ENCODE peak calls at places on chromosomes 11 and 22, in six cellular contexts. One of them, this sample, is unnamed. For H3K79me1, the result is how much of the 10 kb centered on the place peaks cover.

GRCh38 chr11:34147581-34147980 is 42.2 kb downstream of the NAT10 start:
- DNase-seq in H1: no peak
- DNase-seq in trophoblast cell: no peak
- DNase-seq in mesenchymal stem cell: no peak
- DNase-seq in mesendoderm: no peak
- DNase-seq in IMR-90: no peak
- DNase-seq in this sample: no peak

GRCh38 chr11:87114093-87114492 is 76.4 kb downstream of the TMEM135 start:
- DNase-seq in mesenchymal stem cell: no peak
- DNase-seq in IMR-90: peak
- DNase-seq in mesendoderm: no peak
- DNase-seq in trophoblast cell: no peak
- DNase-seq in H1: no peak
- DNase-seq in this sample: no peak

GRCh38 chr22:46389081-46389480 is 53.6 kb downstream of the TRMU start:
- DNase-seq in mesendoderm: no peak
- DNase-seq in trophoblast cell: no peak
- DNase-seq in IMR-90: no peak
- DNase-seq in H1: no peak
- DNase-seq in mesenchymal stem cell: no peak
- DNase-seq in this sample: no peak

GRCh38 chr11:105456950-105457349 is 152.9 kb upstream of the GRIA4 start:
- DNase-seq in IMR-90: no peak
- DNase-seq in trophoblast cell: peak
- DNase-seq in mesendoderm: peak
- DNase-seq in mesenchymal stem cell: no peak
- DNase-seq in H1: no peak
- DNase-seq in this sample: no peak

GRCh38 chr11:2444301-2445106 is at the start of the genes KCNQ1 and TRPM5:
- DNase-seq in mesenchymal stem cell: no peak
- DNase-seq in trophoblast cell: peak
- DNase-seq in H1: no peak
- DNase-seq in IMR-90: no peak
- DNase-seq in mesendoderm: peak
- DNase-seq in this sample: peak

GRCh38 chr11:61701298-61701993 is 21.3 kb downstream of the DAGLA start:
- DNase-seq in IMR-90: peak
- DNase-seq in trophoblast cell: peak
- DNase-seq in mesenchymal stem cell: peak
- DNase-seq in mesendoderm: peak
- DNase-seq in H1: no peak
- DNase-seq in this sample: no peak

GRCh38 chr11:19187880-19188279 is 13.9 kb downstream of the CSRP3 start:
- DNase-seq in mesendoderm: no peak
- DNase-seq in H1: no peak
- DNase-seq in mesenchymal stem cell: no peak
- DNase-seq in trophoblast cell: no peak
- DNase-seq in IMR-90: no peak
- DNase-seq in this sample: peak

GRCh38 chr22:33302049-33302545 is 243.9 kb upstream of the SYN3 start:
- DNase-seq in trophoblast cell: peak
- DNase-seq in IMR-90: peak
- DNase-seq in mesenchymal stem cell: peak
- DNase-seq in mesendoderm: peak
- DNase-seq in H1: peak
- DNase-seq in this sample: peak

GRCh38 chr22:19569976-19570375 is 45.8 kb upstream of the CLDN5 start:
- DNase-seq in trophoblast cell: no peak
- DNase-seq in mesenchymal stem cell: no peak
- DNase-seq in H1: no peak
- DNase-seq in mesendoderm: no peak
- DNase-seq in IMR-90: no peak
- DNase-seq in this sample: no peak

GRCh38 chr11:10575999-10576398 is 7.5 kb upstream of the LYVE1 start:
- DNase-seq in mesendoderm: no peak
- DNase-seq in IMR-90: no peak
- DNase-seq in trophoblast cell: no peak
- DNase-seq in H1: no peak
- DNase-seq in mesenchymal stem cell: no peak
- DNase-seq in this sample: no peak

GRCh38 chr11:79371152-79371551 is 69.7 kb downstream of the TENM4 start:
- DNase-seq in mesenchymal stem cell: no peak
- DNase-seq in IMR-90: no peak
- DNase-seq in trophoblast cell: peak
- DNase-seq in mesendoderm: peak
- DNase-seq in H1: no peak
- DNase-seq in this sample: no peak

GRCh38 chr11:73376168-73376802 is at the start of gene RELT:
- DNase-seq in H1: peak
- DNase-seq in mesendoderm: peak
- DNase-seq in trophoblast cell: peak
- DNase-seq in IMR-90: peak
- DNase-seq in mesenchymal stem cell: peak
- DNase-seq in this sample: peak

GRCh38 chr11:71153005-71153395 is 99.4 kb downstream of the SHANK2 start:
- DNase-seq in mesenchymal stem cell: peak
- DNase-seq in IMR-90: peak
- DNase-seq in trophoblast cell: peak
- DNase-seq in mesendoderm: peak
- DNase-seq in H1: no peak
- DNase-seq in this sample: no peak

GRCh38 chr11:107689317-107690202 is 22.3 kb downstream of the SLN start:
- DNase-seq in trophoblast cell: peak
- DNase-seq in IMR-90: peak
- DNase-seq in mesendoderm: peak
- DNase-seq in H1: no peak
- DNase-seq in mesenchymal stem cell: peak
- DNase-seq in this sample: peak

GRCh38 chr22:46060292-46061123 is 83.5 kb upstream of the WNT7B start:
- DNase-seq in H1: no peak
- DNase-seq in IMR-90: no peak
- DNase-seq in trophoblast cell: no peak
- DNase-seq in mesendoderm: no peak
- DNase-seq in mesenchymal stem cell: no peak
- DNase-seq in this sample: no peak

GRCh38 chr11:58192229-58192628 is 3.4 kb downstream of the OR9Q2 start:
- DNase-seq in trophoblast cell: no peak
- DNase-seq in mesenchymal stem cell: no peak
- DNase-seq in IMR-90: no peak
- DNase-seq in mesendoderm: no peak
- DNase-seq in H1: no peak
- DNase-seq in this sample: no peak

GRCh38 chr11:96016978-96017502 is 93.1 kb upstream of the MTMR2 start:
- DNase-seq in mesendoderm: no peak
- DNase-seq in mesenchymal stem cell: no peak
- DNase-seq in H1: no peak
- DNase-seq in trophoblast cell: no peak
- DNase-seq in IMR-90: no peak
- DNase-seq in this sample: no peak

GRCh38 chr11:97751952-97752351 is 1268.8 kb upstream of the CNTN5 start:
- DNase-seq in IMR-90: no peak
- DNase-seq in H1: no peak
- DNase-seq in mesenchymal stem cell: no peak
- DNase-seq in mesendoderm: no peak
- DNase-seq in trophoblast cell: no peak
- DNase-seq in this sample: no peak

GRCh38 chr11:96863520-96863919 is 473.7 kb downstream of the JRKL start:
- DNase-seq in mesenchymal stem cell: no peak
- DNase-seq in H1: no peak
- DNase-seq in mesendoderm: no peak
- DNase-seq in IMR-90: no peak
- DNase-seq in trophoblast cell: no peak
- DNase-seq in this sample: no peak

GRCh38 chr22:27800250-27801131 is 1.1 kb downstream of the MN1 start:
- DNase-seq in H1: no peak
- DNase-seq in trophoblast cell: no peak
- DNase-seq in mesenchymal stem cell: peak
- DNase-seq in mesendoderm: no peak
- DNase-seq in IMR-90: no peak
- DNase-seq in this sample: peak

GRCh38 chr11:118227865-118228785 is 3.3 kb upstream of the JAML start:
- DNase-seq in H1: no peak
- DNase-seq in mesenchymal stem cell: no peak
- DNase-seq in IMR-90: no peak
- DNase-seq in mesendoderm: no peak
- DNase-seq in trophoblast cell: no peak
- DNase-seq in this sample: no peak

GRCh38 chr22:46744581-46744980 is 6.5 kb upstream of the CERK start:
- DNase-seq in IMR-90: no peak
- DNase-seq in mesendoderm: no peak
- DNase-seq in trophoblast cell: no peak
- DNase-seq in mesenchymal stem cell: no peak
- DNase-seq in H1: no peak
- DNase-seq in this sample: no peak

GRCh38 chr11:88284306-88285057 is 53.1 kb downstream of the CTSC start:
- DNase-seq in H1: no peak
- DNase-seq in trophoblast cell: no peak
- DNase-seq in IMR-90: peak
- DNase-seq in mesenchymal stem cell: no peak
- DNase-seq in mesendoderm: no peak
- DNase-seq in this sample: no peak

GRCh38 chr11:34536056-34536455 is 22.5 kb upstream of the ELF5 start:
- DNase-seq in mesenchymal stem cell: no peak
- DNase-seq in H1: no peak
- DNase-seq in IMR-90: no peak
- DNase-seq in mesendoderm: no peak
- DNase-seq in trophoblast cell: no peak
- DNase-seq in this sample: no peak

GRCh38 chr11:69639843-69640242 is 1.1 kb upstream of the CCND1 start:
- DNase-seq in mesenchymal stem cell: no peak
- DNase-seq in trophoblast cell: no peak
- DNase-seq in H1: no peak
- DNase-seq in mesendoderm: no peak
- DNase-seq in IMR-90: no peak
- DNase-seq in this sample: no peak
- H3K4me3 ChIP-seq in mesenchymal stem cell: peak
- H3K4me3 ChIP-seq in trophoblast cell: no peak
- H3K4me3 ChIP-seq in H1: peak
- H3K4me3 ChIP-seq in mesendoderm: no peak
- H3K4me3 ChIP-seq in IMR-90: peak
- H3K4me3 ChIP-seq in this sample: peak

DNA sequence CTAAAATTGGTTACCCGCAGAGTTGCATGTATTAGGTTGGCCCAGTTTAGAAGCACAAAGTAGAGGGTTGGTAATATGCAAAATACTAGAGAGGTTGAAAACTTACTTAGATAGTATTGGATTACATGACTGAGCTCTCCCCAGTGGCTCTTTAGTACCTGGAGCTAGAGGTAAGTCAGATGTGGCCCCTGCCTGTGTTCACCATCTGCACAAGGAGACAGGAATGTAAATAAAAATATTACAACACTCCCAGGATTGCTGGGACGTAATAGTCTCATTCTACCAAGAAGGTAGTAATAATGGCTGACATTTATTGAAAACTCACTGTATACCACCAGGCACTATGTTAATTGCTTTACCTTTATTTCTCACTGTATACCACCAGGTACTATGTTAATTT is 129.6 kb downstream of the SLC17A6 start:
- DNase-seq in trophoblast cell: peak
- DNase-seq in H1: no peak
- DNase-seq in IMR-90: peak
- DNase-seq in mesendoderm: no peak
- DNase-seq in mesenchymal stem cell: no peak
- DNase-seq in this sample: no peak
- H3K79me1 ChIP-seq in trophoblast cell: under half
- H3K79me1 ChIP-seq in H1: under half
- H3K79me1 ChIP-seq in IMR-90: under half
- H3K79me1 ChIP-seq in mesendoderm: under half
- H3K79me1 ChIP-seq in mesenchymal stem cell: under half
- H3K79me1 ChIP-seq in this sample: under half

DNA sequence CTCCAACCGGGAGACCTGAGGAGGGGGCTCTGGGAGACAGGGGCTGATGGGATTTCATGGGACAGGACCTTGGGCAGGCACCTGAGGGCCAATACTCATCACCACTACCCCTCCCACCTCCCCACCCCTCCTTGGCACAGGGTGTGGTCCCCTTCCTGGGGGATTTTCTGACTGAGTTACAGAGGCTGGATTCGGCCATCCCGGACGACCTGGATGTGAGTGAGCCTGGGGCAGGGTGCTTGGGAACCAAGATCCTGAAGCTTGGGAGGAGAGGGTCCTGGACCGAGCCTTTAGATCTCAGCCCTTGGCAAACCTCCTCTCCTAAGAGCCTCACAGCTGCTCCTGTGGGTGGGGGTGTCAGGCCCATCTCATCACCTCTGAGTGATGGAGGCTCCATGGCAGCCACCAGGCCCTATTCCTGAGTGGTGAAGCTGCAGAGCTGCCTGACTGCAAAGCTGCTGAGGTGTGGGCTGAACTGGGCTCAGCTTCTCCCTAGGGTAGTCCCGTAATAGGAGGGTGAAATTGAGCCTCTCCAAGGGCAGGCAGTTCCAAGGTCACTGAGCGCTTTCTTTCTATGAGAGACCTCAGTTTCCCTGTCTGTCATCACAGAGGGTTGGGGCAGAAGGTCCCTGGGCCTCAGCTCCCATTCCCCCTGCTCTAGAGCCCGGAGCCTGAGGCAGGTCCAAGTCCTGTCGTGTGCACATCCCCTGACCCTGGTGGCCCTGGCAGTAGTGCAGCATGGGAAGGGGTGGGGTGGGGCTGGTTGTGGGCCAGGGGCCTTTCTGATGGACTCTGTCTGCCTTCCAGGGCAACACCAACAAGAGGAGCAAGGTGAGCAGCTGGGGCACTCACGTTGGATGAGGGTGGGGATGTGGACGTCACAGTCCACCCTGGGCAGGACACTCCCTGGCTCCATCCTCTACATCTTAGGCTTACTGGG is 6.5 kb downstream of the RGL4 start:
- DNase-seq in trophoblast cell: no peak
- DNase-seq in H1: no peak
- DNase-seq in mesendoderm: no peak
- DNase-seq in IMR-90: no peak
- DNase-seq in mesenchymal stem cell: no peak
- DNase-seq in this sample: no peak
- H3K4me3 ChIP-seq in trophoblast cell: no peak
- H3K4me3 ChIP-seq in H1: no peak
- H3K4me3 ChIP-seq in mesendoderm: no peak
- H3K4me3 ChIP-seq in IMR-90: no peak
- H3K4me3 ChIP-seq in mesenchymal stem cell: no peak
- H3K4me3 ChIP-seq in this sample: no peak

DNA sequence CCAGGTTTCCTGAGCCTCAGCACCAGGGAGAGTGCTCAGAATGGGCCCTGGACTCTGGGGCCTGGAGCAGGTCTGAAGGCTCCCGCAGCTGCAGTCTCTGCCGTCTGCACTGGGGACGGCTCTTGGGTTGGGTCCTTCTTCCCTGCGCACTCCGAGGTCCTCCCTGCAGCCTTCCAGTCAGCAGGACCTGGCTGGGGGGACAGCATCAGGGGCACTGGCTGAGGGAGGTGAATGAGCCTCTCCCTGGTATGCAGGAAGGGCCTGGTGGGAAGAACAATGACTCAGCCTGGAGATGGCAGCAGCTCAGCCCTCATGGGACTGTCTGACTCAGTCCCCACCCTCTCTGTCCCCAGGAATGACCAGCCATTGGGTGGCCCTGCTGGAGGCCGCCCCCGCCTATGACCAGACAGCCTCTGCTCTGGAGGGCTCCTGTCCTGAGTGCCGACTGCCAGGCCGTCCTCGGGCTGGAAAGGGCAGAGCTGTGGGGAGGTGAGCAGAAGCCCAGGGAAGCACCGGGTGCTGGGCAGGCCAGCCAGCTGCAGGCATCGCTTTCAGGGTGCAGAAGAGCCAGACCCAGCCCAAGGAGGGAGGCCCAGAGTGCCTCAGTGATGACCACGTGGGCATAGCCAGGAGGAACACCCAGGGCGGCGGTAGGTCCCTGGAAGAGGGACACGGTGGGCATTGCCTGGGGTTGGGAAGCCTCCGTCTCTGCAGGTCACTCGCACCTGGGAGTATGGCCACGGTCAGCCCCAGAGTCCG is 455.0 kb downstream of the BRD1 start:
- DNase-seq in mesenchymal stem cell: no peak
- DNase-seq in trophoblast cell: no peak
- DNase-seq in mesendoderm: peak
- DNase-seq in H1: no peak
- DNase-seq in IMR-90: no peak
- DNase-seq in this sample: no peak
- H3K79me1 ChIP-seq in mesenchymal stem cell: under half
- H3K79me1 ChIP-seq in trophoblast cell: under half
- H3K79me1 ChIP-seq in mesendoderm: under half
- H3K79me1 ChIP-seq in H1: under half
- H3K79me1 ChIP-seq in IMR-90: under half
- H3K79me1 ChIP-seq in this sample: under half